ENCODE peak calls at places on chromosomes 5 and 9, in six cellular contexts. A is GM23248, D is mammary epithelial cell, T is neural progenitor cell, O is astrocyte, F is DND-41. U is an unnamed sample.

GRCh38 chr5:150642567-150642927 is 2.1 kb downstream of the SYNPO start:
- DNase-seq in T (peak; percentile 12), D (peak; percentile 84), A (peak; percentile 96), O (peak; percentile 90), F (no peak), U (peak; percentile 85)

GRCh38 chr5:98962587-98962986 is 33.8 kb upstream of the CHD1 start:
- DNase-seq in T (no peak), D (no peak), A (no peak), O (no peak), F (no peak), U (no peak)

GRCh38 chr5:113487411-113487778 is 858 bp downstream of the MCC start:
- DNase-seq in A (peak; percentile 49), D (peak; percentile 58), T (peak; percentile 42), O (peak; percentile 6), F (no peak), U (peak; percentile 18)

GRCh38 chr5:43121565-43122484 is 1.1 kb downstream of the ZNF131 start:
- DNase-seq in F (no peak), A (peak; percentile 82), O (peak; percentile 60), T (no peak), D (peak; percentile 48), U (peak; percentile 70)

GRCh38 chr9:98978231-98978681 is 34.5 kb downstream of the COL15A1 start:
- DNase-seq in F (no peak), O (no peak), A (no peak), D (no peak), T (peak; percentile 88), U (no peak)

GRCh38 chr9:132647355-132647754 is 22.4 kb downstream of the DDX31 start:
- DNase-seq in O (peak; percentile 99), A (peak; percentile 98), T (no peak), F (no peak), D (peak; percentile 96), U (peak; percentile 99)

GRCh38 chr5:57012511-57012910 is 60.6 kb upstream of the MIER3 start:
- DNase-seq in D (no peak), T (no peak), A (no peak), F (no peak), O (no peak), U (no peak)

GRCh38 chr5:34452170-34452828 is 203.8 kb upstream of the RAI14 start:
- DNase-seq in A (peak; percentile 50), T (peak; percentile 64), O (no peak), F (no peak), D (peak; percentile 22), U (peak; percentile 11)

GRCh38 chr5:154193636-154194035 is 3.1 kb downstream of the GALNT10 start:
- DNase-seq in D (no peak), F (no peak), T (no peak), O (no peak), A (peak; percentile 61), U (no peak)

GRCh38 chr9:35508069-35508468 is 18.2 kb downstream of the RUSC2 start:
- DNase-seq in D (no peak), A (peak; percentile 30), T (no peak), F (no peak), O (peak; percentile 53), U (peak; percentile 68)

GRCh38 chr9:97527626-97528528 is 26.4 kb downstream of the TMOD1 start:
- DNase-seq in D (no peak), A (no peak), T (peak; percentile 72), F (no peak), O (no peak), U (no peak)

GRCh38 chr9:93061791-93062299 is 3.3 kb downstream of the SUSD3 start:
- DNase-seq in F (no peak), O (no peak), T (peak; percentile 58), D (no peak), A (no peak), U (no peak)

GRCh38 chr9:96008502-96009222 is 133.2 kb downstream of the ERCC6L2 start:
- DNase-seq in A (peak; percentile 34), T (no peak), F (no peak), D (peak; percentile 26), O (no peak), U (peak; percentile 44)

GRCh38 chr9:38686923-38687322 is 33.0 kb downstream of the FAM240B start:
- DNase-seq in T (no peak), F (no peak), D (no peak), A (no peak), O (no peak), U (no peak)

GRCh38 chr9:38687992-38688391 is 31.9 kb downstream of the FAM240B start:
- DNase-seq in F (no peak), A (no peak), D (no peak), O (no peak), T (no peak), U (no peak)

GRCh38 chr9:38685535-38685934 is 34.4 kb downstream of the FAM240B start:
- DNase-seq in F (no peak), T (no peak), O (no peak), D (no peak), A (no peak), U (no peak)

GRCh38 chr9:38689678-38690077 is 30.3 kb downstream of the FAM240B start:
- DNase-seq in T (peak; percentile 92), A (no peak), F (no peak), D (no peak), O (peak; percentile 21), U (peak; percentile 11)

GRCh38 chr9:38687389-38687842 is 32.5 kb downstream of the FAM240B start:
- DNase-seq in O (peak; percentile 16), A (no peak), T (no peak), D (peak; percentile 54), F (no peak), U (peak; percentile 32)
- H2AFZ ChIP-seq in O (peak overlapping the region; percentile 30), A (peak overlapping the region; percentile 29), T (peak overlapping the region; percentile 66), D (peak overlapping the region; percentile 70), F (no peak overlapping the region), U (no peak overlapping the region)

GRCh38 chr9:3477236-3477834 is 48.5 kb downstream of the RFX3 start:
- DNase-seq in A (no peak), D (no peak), O (no peak), T (no peak), F (no peak), U (no peak)
- H3K4me3 ChIP-seq in A (no peak overlapping the region), D (no peak overlapping the region), O (no peak overlapping the region), T (no peak overlapping the region), F (peak overlapping the region; percentile 54), U (no peak overlapping the region)

DNA sequence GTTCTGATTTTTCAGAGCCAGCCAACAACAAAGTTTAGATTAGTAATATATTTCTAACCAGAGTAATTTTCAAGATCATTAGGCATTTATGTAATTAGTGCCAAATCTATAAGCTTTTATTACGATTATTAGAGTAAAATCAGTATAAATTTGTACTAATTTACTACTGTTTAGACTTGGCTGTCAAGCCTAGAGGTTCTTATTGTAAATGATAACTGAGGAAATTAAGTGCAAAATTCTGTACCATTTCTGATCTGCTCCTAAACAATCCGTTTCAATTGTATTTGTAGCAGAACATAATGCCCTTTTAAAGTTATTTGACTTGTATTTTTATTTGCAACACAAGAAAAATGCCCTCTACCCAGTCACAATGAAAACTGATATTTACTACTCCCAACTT is 1.1 kb upstream of the OTP start:
- DNase-seq in O (no peak), T (no peak), F (no peak), A (no peak), D (no peak), U (no peak)
- TF ChIP-seq EZH2 in O (no peak), T (no peak), F (no peak), A (no peak), D (no peak), U (no peak)

GRCh38 chr5:126757713-126758357 is 19.1 kb upstream of the LMNB1 start:
- DNase-seq in O (no peak), D (no peak), F (no peak), A (no peak), T (no peak), U (no peak)

GRCh38 chr5:126753227-126753626 is 23.7 kb upstream of the LMNB1 start:
- DNase-seq in O (no peak), F (no peak), T (no peak), A (no peak), D (no peak), U (no peak)

GRCh38 chr5:126752052-126752785 is 24.7 kb upstream of the LMNB1 start:
- DNase-seq in T (no peak), D (no peak), F (no peak), O (no peak), A (no peak), U (no peak)

GRCh38 chr5:126754609-126755008 is 22.3 kb upstream of the LMNB1 start:
- DNase-seq in A (no peak), O (no peak), D (no peak), F (no peak), T (no peak), U (no peak)

GRCh38 chr5:126755593-126755992 is 21.3 kb upstream of the LMNB1 start:
- DNase-seq in T (no peak), D (no peak), A (no peak), F (no peak), O (no peak), U (no peak)
- H2AFZ ChIP-seq in T (peak overlapping the region; percentile 18), D (no peak overlapping the region), A (no peak overlapping the region), F (peak overlapping the region; percentile 31), O (no peak overlapping the region), U (no peak overlapping the region)

GRCh38 chr5:9545301-9545958 is 445 bp downstream of the SEMA5A start:
- DNase-seq in F (no peak), A (peak; percentile 35), D (peak; percentile 20), O (no peak), T (peak; percentile 49), U (peak; percentile 6)
- H3K4me3 ChIP-seq in F (no peak overlapping the region), A (peak overlapping the region; percentile 84), D (peak overlapping the region; percentile 78), O (peak overlapping the region; percentile 77), T (peak overlapping the region; percentile 90), U (peak overlapping the region; percentile 77)

DNA sequence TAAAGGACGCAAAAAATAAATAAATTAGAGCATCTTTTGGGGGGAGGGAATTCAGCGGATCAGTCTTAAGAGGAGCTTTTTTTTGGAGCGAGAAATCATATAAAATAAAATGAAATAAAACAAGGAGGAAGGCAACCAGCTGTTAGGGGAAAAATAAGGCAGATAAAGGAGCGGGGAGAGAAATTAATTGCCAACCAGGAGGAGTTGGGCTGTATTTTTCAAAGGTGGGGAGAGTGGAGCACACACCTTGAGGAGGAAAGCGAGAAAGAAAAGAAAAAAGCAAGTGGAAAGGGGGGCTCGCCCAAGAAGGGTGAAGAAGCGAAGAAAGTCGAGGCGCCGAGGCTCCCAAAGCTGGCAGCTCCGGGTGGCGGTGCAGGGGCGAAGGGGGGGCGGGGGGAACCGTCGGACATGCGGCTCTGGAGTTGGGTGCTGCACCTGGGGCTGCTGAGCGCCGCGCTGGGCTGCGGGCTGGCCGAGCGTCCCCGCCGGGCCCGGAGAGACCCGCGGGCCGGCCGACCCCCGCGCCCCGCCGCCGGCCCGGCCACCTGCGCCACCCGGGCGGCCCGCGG is at the start of gene PAPPA:
- DNase-seq in F (no peak), O (no peak), A (peak; percentile 55), D (no peak), T (no peak), U (no peak)
- TF ChIP-seq EZH2 in F (no peak), O (no peak), A (no peak), D (no peak), T (no peak), U (no peak)

U was measured in fibroblast of lung.